ENCODE peak calls at places on chromosomes 1 and 21, in four cellular contexts. I, T, K and E are unnamed samples.

GRCh38 chr1:11749203-11749689 is 12.7 kb upstream of the C1orf167 start:
- DNase-seq in I (peak), T (peak), K (no peak), E (peak)

GRCh38 chr1:234533975-234534876 is 55.2 kb upstream of the TARBP1 start:
- DNase-seq in I (no peak), T (no peak), K (no peak), E (no peak)

GRCh38 chr1:27556781-27557595 is 47.0 kb downstream of the AHDC1 start:
- DNase-seq in I (peak), T (peak), K (no peak), E (peak)

GRCh38 chr21:21921410-21922232 is 923.4 kb downstream of the NCAM2 start:
- DNase-seq in I (peak), T (peak), K (no peak), E (no peak)

GRCh38 chr1:153360190-153360589 is 2.5 kb downstream of the S100A9 start:
- DNase-seq in I (no peak), T (no peak), K (no peak), E (no peak)

GRCh38 chr1:169363046-169363756 is 4.4 kb downstream of the NME7 start:
- DNase-seq in I (no peak), T (no peak), K (peak), E (no peak)

GRCh38 chr1:196387766-196388165 is 220.5 kb downstream of the KCNT2 start:
- DNase-seq in I (no peak), T (no peak), K (no peak), E (no peak)

GRCh38 chr1:211783897-211784296 is 46.7 kb downstream of the LPGAT1 start:
- DNase-seq in I (no peak), T (peak), K (no peak), E (peak)

DNA sequence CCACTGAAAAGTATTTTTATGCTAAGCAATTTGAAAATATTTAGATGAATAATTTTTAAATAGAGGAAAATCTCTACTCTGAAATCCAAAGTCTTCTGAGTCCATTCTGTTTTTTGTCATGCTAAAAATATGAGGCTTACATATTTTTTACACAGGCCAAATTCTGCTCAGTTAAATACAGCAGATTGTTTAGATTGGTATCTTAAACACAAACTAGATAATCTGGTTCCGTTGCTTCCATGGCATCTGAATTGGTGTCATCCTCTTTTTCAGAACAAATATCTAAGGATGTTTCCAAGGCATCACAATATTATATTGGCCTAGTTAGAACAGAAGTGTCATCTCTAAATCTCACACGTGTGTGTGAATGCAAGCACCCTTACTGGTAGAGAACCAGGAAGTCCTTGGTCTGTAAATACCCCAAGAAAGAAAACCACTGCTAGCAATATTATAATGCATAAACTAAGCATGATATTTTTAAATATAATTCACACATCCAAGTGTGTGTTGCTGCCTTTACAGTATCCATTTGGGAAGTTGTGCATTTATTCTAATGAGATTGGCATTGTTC is 151.1 kb downstream of the NRIP1 start:
- DNase-seq in I (no peak), T (no peak), K (no peak), E (no peak)
- TF ChIP-seq CHD4 in I (no peak), T (no peak), K (no peak), E (no peak)

GRCh38 chr1:84668185-84668584 is 22.1 kb downstream of the SSX2IP start:
- DNase-seq in I (no peak), T (peak), K (no peak), E (peak)
- TF ChIP-seq HDAC2 in I (no peak), T (no peak), K (no peak), E (no peak)

GRCh38 chr1:178578541-178578940 is 65.6 kb downstream of the TEX35 start:
- DNase-seq in I (no peak), T (no peak), K (no peak), E (no peak)

GRCh38 chr1:178580096-178580495 is 67.2 kb downstream of the TEX35 start:
- DNase-seq in I (no peak), T (no peak), K (no peak), E (no peak)

GRCh38 chr1:178579095-178579494 is 66.2 kb downstream of the TEX35 start:
- DNase-seq in I (no peak), T (no peak), K (no peak), E (no peak)

GRCh38 chr1:178580876-178581275 is 68.0 kb downstream of the TEX35 start:
- DNase-seq in I (no peak), T (no peak), K (no peak), E (no peak)

DNA sequence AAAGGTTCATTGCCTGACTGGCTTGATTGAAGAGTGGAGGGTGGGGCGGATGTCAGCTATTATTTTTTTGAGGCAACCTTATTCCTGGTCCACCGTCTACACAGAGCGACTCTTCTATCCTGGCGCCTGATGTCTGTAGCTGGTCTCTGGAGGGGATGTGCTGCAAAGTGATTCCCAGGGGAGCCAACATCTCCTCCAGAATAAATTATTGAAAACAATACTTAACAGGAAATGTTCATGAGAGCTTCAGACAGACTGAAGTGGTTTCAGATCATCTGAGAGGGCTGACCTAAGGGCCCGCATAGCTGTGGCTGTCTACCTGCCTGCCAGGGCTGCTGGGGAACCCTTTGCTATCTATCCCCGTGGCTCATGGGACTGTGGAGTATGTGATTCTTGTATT is 66.7 kb downstream of the TEX35 start:
- DNase-seq in I (no peak), T (no peak), K (peak), E (no peak)
- TF ChIP-seq CHD4 in I (no peak), T (no peak), K (no peak), E (no peak)

DNA sequence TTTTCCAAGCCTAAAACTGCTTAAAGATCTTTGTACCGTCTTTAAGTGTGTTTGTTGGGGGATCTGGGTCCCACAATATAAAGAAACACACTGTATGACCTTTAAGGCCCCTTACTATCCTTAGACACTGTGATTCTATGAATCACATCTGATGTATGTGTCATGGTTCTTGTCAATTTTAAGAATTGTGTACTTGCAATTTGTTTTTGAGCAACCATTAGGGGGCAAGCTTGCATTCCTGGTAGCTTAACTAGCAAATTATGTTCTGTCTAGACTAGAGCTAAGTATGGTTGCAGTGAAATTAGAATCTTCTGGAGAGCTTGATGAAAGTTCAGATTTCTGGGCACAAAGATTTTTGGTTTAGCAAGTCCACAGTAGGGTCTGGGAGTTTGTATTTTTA is 219.5 kb downstream of the TPR start:
- DNase-seq in I (peak), T (peak), K (no peak), E (peak)
- TF ChIP-seq HDAC2 in I (no peak), T (no peak), K (no peak), E (no peak)

DNA sequence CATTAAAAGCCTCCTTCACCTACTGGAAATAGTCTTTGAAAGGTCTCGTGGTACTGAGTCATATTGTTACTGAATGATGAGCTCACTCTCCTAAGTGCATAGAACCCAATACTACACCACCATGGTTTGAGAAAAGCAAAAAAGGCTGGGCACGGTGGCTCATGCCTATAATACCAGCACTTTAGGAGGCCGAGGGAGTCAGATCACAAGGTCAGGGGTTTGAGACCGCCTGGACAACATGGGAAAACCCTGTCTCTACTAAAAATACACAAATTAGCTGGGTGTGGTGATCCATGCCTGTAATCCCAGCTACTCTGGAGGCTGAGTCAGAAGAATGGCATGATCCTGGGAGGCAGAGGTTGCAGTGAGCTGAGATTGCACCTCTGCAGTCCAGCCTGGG is 3.3 kb upstream of the HNRNPCL1 start:
- DNase-seq in I (no peak), T (peak), K (no peak), E (no peak)
- TF ChIP-seq CHD4 in I (no peak), T (no peak), K (no peak), E (no peak)

GRCh38 chr1:69569983-69570755 is 2.4 kb downstream of the LRRC7 start:
- DNase-seq in I (no peak), T (no peak), K (no peak), E (no peak)

GRCh38 chr1:69572921-69573320 is 5.2 kb downstream of the LRRC7 start:
- DNase-seq in I (no peak), T (no peak), K (no peak), E (no peak)

GRCh38 chr1:69567847-69568434 is at the start of gene LRRC7:
- DNase-seq in I (peak), T (no peak), K (no peak), E (no peak)

GRCh38 chr1:69568435-69569280 is 936 bp downstream of the LRRC7 start:
- DNase-seq in I (peak), T (no peak), K (no peak), E (no peak)

DNA sequence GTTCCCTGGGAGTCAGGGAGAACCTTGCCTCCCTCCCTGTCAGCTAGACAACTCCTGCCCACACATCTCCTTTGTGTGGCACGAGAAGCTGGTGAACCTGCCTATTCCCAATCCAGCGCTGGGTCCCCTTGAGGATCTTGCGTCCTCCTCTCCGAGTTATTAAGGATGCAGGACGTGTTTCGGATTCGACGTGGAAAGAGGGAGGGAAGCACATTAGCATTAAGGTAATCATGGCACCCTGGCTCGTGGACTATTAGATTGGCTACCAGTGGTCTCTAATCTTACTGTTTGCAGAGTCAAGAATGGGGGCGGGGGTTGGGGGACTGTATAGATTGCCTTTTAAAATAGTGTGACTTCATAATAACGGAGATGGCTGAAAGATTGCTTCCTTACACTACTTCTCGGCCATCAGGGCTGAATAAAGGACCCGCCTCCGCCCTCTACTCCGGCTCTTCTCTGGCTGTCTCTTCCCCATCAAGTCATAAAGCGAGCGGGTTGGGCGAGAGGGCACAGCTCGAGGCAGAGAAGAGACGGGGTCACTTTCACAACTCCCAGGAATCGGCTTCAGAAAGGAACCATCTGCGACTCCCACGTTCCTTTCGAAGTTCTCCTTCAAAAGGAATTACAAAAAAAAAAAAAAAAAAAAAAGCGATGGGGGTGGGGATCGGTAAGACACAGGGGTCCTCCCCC is 1.7 kb downstream of the LRRC7 start:
- DNase-seq in I (peak), T (no peak), K (no peak), E (no peak)
- TF ChIP-seq HDAC2 in I (no peak), T (no peak), K (no peak), E (no peak)

GRCh38 chr1:89607888-89608626 is 24.9 kb upstream of the LRRC8C start:
- DNase-seq in I (no peak), T (no peak), K (no peak), E (no peak)
- TF ChIP-seq CHD4 in I (no peak), T (no peak), K (no peak), E (no peak)

GRCh38 chr1:17573518-17574041 is 34.1 kb downstream of the ARHGEF10L start:
- DNase-seq in I (no peak), T (no peak), K (no peak), E (peak)
- TF ChIP-seq HDAC2 in I (no peak), T (no peak), K (no peak), E (no peak)

GRCh38 chr1:24535778-24536177 is 20.1 kb upstream of the NCMAP start:
- DNase-seq in I (no peak), T (no peak), K (no peak), E (no peak)

GRCh38 chr1:24540051-24540905 is 15.6 kb upstream of the NCMAP start:
- DNase-seq in I (no peak), T (no peak), K (no peak), E (no peak)

GRCh38 chr1:24536391-24536840 is 19.5 kb upstream of the NCMAP start:
- DNase-seq in I (no peak), T (peak), K (peak), E (peak)

DNA sequence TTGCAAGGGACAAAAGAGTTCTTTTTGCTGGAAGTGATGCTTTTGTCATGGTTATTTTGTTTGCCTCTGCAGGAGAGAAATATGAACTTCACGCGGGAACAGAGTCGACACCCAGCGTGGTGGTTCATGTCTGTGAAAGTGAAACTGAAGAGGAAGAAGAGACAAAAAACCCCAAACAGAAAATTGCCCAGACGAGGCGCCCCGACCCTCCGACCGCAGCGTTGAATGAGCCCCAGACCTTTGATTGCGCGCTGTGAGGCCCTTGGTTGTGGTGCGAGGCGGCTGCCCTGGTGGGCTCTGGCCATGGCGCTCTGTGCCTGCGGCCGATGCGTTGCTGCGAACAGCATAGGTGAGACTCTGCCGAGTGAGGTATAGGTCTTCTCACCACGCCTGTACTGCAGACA is 20.9 kb upstream of the NCMAP start:
- DNase-seq in I (no peak), T (no peak), K (no peak), E (no peak)
- TF ChIP-seq CHD4 in I (no peak), T (no peak), K (no peak), E (no peak)

DNA sequence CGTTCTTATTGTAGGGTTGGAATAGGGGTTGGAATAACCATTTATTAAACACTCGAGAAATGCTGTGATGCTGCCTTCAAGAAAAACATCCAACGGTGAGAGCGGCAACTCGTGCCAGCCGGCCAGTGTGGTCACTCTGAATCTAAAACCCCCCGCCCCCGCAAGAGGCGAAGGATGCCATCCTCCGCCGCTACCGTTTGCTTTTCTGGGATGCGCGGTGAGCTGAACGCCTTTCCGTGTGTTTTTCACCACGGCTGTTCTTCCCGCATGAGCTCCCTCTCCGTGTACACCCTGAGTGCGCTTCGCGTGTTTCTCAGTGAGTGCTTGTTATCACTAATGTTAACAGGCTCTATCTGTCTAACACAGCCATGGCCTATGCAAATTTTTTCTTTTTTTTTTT is 42.0 kb upstream of the RIPK4 start:
- DNase-seq in I (no peak), T (no peak), K (no peak), E (no peak)
- TF ChIP-seq HDAC2 in I (no peak), T (no peak), K (no peak), E (no peak)